ENCODE peak calls at places on chromosome 10, in five cellular contexts. P is left lung; Q is endothelial cell of umbilical vein; X is effector memory CD4-positive, alpha-beta T cell; A is right lobe of liver. D is an unnamed sample.
A peak's percentile ranks its signal among the peaks of the same experiment; 100 is the strongest.

GRCh38 chr10:71860243-71861029 is 9.4 kb upstream of the PSAP start:
- DNase-seq in X (no peak), Q (peak; percentile 98), P (peak; percentile 94), A (peak; percentile 91), D (peak; percentile 87)

GRCh38 chr10:129035052-129035805 is 431.8 kb upstream of the MGMT start:
- DNase-seq in Q (peak; percentile 90), A (no peak), X (peak; percentile 6), P (no peak), D (no peak)

GRCh38 chr10:96389785-96390184 is 31.0 kb upstream of the OPALIN start:
- DNase-seq in Q (no peak), X (no peak), A (no peak), P (no peak), D (no peak)

GRCh38 chr10:133110609-133111275 is 23.0 kb downstream of the ADGRA1 start:
- DNase-seq in Q (peak; percentile 43), A (no peak), X (no peak), P (no peak), D (no peak)

GRCh38 chr10:34565934-34566333 is 249.2 kb downstream of the PARD3 start:
- DNase-seq in Q (no peak), P (no peak), A (no peak), X (no peak), D (no peak)

GRCh38 chr10:72336259-72337038 is 18.3 kb downstream of the DNAJB12 start:
- DNase-seq in A (no peak), X (no peak), Q (no peak), P (no peak), D (peak; percentile 44)

GRCh38 chr10:115921795-115922194 is 351.2 kb downstream of the GFRA1 start:
- DNase-seq in Q (no peak), A (no peak), P (no peak), X (no peak), D (no peak)

GRCh38 chr10:109968954-109969644 is 38.7 kb upstream of the ADD3 start:
- DNase-seq in P (no peak), X (no peak), A (peak; percentile 54), Q (no peak), D (no peak)

GRCh38 chr10:92970301-92971070 is 90.1 kb upstream of the CYP26C1 start:
- DNase-seq in A (no peak), X (no peak), P (no peak), Q (no peak), D (no peak)

GRCh38 chr10:12334186-12334530 is 15.2 kb upstream of the CAMK1D start:
- DNase-seq in Q (no peak), A (no peak), P (no peak), X (no peak), D (no peak)

GRCh38 chr10:85492684-85493083 is 873.9 kb downstream of the GRID1 start:
- DNase-seq in X (no peak), P (no peak), Q (no peak), A (no peak), D (no peak)

DNA sequence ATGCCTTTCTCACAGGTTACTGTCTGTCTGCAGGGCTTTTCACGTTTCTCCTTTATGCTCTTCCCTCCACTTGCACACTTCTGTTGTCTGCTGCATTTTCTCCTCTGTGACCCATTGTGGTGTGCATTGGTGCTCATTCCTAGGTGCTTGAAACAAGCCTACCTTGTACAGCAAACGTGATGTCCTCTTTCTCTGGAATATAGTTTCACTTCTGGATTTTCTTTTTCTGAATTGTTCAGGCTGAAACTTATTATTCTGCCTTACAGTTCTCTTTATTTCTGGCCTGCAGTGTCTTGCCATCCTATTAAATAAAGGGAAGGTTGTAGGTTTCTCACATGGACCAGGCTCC is 128.8 kb upstream of the SAMD8 start:
- DNase-seq in P (no peak), Q (no peak), A (no peak), X (no peak), D (no peak)
- H3K36me3 ChIP-seq in P (peaks cover 18% of the 10 kb centered on the region), Q (no peaks in the 10 kb centered on the region), A (peaks cover 3% of the 10 kb centered on the region), X (peaks cover 22% of the 10 kb centered on the region), D (peaks cover 45% of the 10 kb centered on the region)

GRCh38 chr10:124067825-124068400 is 25.5 kb downstream of the CHST15 start:
- DNase-seq in P (no peak), A (no peak), Q (no peak), X (no peak), D (no peak)
- H3K36me3 ChIP-seq in P (no peaks in the 10 kb centered on the region), A (no peaks in the 10 kb centered on the region), Q (peaks cover 4% of the 10 kb centered on the region), X (no peaks in the 10 kb centered on the region), D (no peaks in the 10 kb centered on the region)

DNA sequence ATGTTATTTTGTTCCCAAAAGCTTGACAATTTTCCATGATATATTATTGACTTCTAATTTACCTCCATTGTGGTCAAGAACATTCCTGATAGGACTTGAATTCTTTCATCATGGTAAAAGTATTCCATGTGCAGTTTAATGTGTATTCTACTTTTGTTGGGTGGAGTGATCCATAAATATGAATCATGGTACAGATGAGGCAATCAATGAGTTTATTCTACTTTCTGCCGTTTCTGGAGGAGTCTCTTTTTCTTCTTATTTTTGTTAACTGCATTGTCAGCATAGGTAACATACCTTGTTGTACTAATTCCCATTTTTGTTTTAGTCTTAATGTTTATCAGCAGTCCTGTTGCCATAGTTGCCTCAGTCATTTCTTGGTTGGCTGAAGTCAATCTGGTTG is 69.6 kb downstream of the SHOC2 start:
- DNase-seq in P (no peak), A (no peak), Q (no peak), X (no peak), D (no peak)
- H3K36me3 ChIP-seq in P (no peaks in the 10 kb centered on the region), A (no peaks in the 10 kb centered on the region), Q (no peaks in the 10 kb centered on the region), X (peaks cover 11% of the 10 kb centered on the region), D (no peaks in the 10 kb centered on the region)

GRCh38 chr10:102146971-102147428 is 5.2 kb upstream of the NOLC1 start:
- DNase-seq in X (no peak), P (no peak), Q (no peak), A (no peak), D (no peak)
- H3K36me3 ChIP-seq in X (peaks cover 42% of the 10 kb centered on the region), P (peaks cover 91% of the 10 kb centered on the region), Q (peaks cover 30% of the 10 kb centered on the region), A (peaks cover 10% of the 10 kb centered on the region), D (peaks cover 87% of the 10 kb centered on the region)

DNA sequence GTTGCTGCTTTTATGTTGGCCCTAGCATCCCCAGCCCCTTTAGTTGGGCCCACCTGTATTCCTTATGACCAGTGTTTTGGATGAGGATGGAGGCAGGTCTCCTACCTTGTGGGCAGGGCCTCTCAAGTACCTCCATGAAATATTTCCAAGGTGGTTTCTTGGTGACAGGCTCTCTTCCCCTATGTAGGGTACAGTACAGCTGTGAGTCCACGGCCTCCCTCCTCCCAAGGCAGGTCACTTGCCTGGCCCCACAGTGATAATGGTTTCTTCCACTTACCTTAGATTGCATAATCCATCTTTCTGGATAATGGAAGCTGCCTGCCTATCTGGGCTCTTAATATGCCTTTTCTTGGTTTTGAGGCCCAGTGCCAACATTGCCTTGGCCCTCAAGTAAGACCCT is 110.4 kb downstream of the NT5C2 start:
- DNase-seq in P (no peak), Q (no peak), X (no peak), A (no peak), D (no peak)
- H3K36me3 ChIP-seq in P (peaks cover 54% of the 10 kb centered on the region), Q (peaks cover 10% of the 10 kb centered on the region), X (peaks cover 23% of the 10 kb centered on the region), A (peaks cover 5% of the 10 kb centered on the region), D (peaks cover 71% of the 10 kb centered on the region)